ENCODE peak calls at places on chromosomes 7 and 10, in five cellular contexts. One of them, this sample, is unnamed.

GRCh38 chr10:43225787-43226153 is 41.1 kb downstream of the RASGEF1A start:
- DNase-seq in GM23248: no peak
- DNase-seq in mammary epithelial cell: no peak
- DNase-seq in astrocyte: no peak
- DNase-seq in IMR-90: no peak
- DNase-seq in this sample: no peak

GRCh38 chr10:43077421-43078171 is 727 bp downstream of the RET start:
- DNase-seq in GM23248: peak
- DNase-seq in mammary epithelial cell: peak
- DNase-seq in astrocyte: no peak
- DNase-seq in IMR-90: no peak
- DNase-seq in this sample: no peak

GRCh38 chr10:96406091-96406490 is 47.3 kb upstream of the OPALIN start:
- DNase-seq in GM23248: no peak
- DNase-seq in mammary epithelial cell: no peak
- DNase-seq in astrocyte: no peak
- DNase-seq in IMR-90: no peak
- DNase-seq in this sample: no peak

GRCh38 chr7:77797734-77798393 is 370 bp downstream of the TMEM60 start:
- DNase-seq in GM23248: peak
- DNase-seq in mammary epithelial cell: no peak
- DNase-seq in astrocyte: no peak
- DNase-seq in IMR-90: peak
- DNase-seq in this sample: no peak

GRCh38 chr7:12949060-12950045 is 261.9 kb downstream of the ARL4A start:
- DNase-seq in GM23248: no peak
- DNase-seq in mammary epithelial cell: peak
- DNase-seq in astrocyte: peak
- DNase-seq in IMR-90: peak
- DNase-seq in this sample: peak

GRCh38 chr7:84271550-84271949 is 77.0 kb upstream of the SEMA3A start:
- DNase-seq in GM23248: peak
- DNase-seq in mammary epithelial cell: no peak
- DNase-seq in astrocyte: no peak
- DNase-seq in IMR-90: peak
- DNase-seq in this sample: peak

GRCh38 chr7:128725524-128725923 is 13.6 kb upstream of the CALU start:
- DNase-seq in GM23248: no peak
- DNase-seq in mammary epithelial cell: no peak
- DNase-seq in astrocyte: no peak
- DNase-seq in IMR-90: no peak
- DNase-seq in this sample: no peak

GRCh38 chr7:1709900-1710299 is 39.8 kb downstream of the ELFN1 start:
- DNase-seq in GM23248: no peak
- DNase-seq in mammary epithelial cell: no peak
- DNase-seq in astrocyte: no peak
- DNase-seq in IMR-90: no peak
- DNase-seq in this sample: no peak

GRCh38 chr10:35752469-35753450 is 110.7 kb upstream of the FZD8 start:
- DNase-seq in GM23248: no peak
- DNase-seq in mammary epithelial cell: no peak
- DNase-seq in astrocyte: no peak
- DNase-seq in IMR-90: no peak
- DNase-seq in this sample: no peak

GRCh38 chr7:151013356-151013727 is 11.0 kb downstream of the ATG9B start:
- DNase-seq in GM23248: no peak
- DNase-seq in mammary epithelial cell: no peak
- DNase-seq in astrocyte: no peak
- DNase-seq in IMR-90: no peak
- DNase-seq in this sample: no peak

GRCh38 chr7:115274-115911 is 77.0 kb upstream of the FAM20C start:
- DNase-seq in GM23248: peak
- DNase-seq in mammary epithelial cell: no peak
- DNase-seq in astrocyte: no peak
- DNase-seq in IMR-90: peak
- DNase-seq in this sample: peak

GRCh38 chr7:75772081-75773077 is at the start of gene CCL26:
- DNase-seq in GM23248: peak
- DNase-seq in mammary epithelial cell: peak
- DNase-seq in astrocyte: peak
- DNase-seq in IMR-90: peak
- DNase-seq in this sample: peak

GRCh38 chr10:20768849-20769248 is 128.3 kb downstream of the NEBL start:
- DNase-seq in GM23248: peak
- DNase-seq in mammary epithelial cell: peak
- DNase-seq in astrocyte: peak
- DNase-seq in IMR-90: no peak
- DNase-seq in this sample: peak

GRCh38 chr10:112370424-112370819 is 3.5 kb upstream of the ACSL5 start:
- DNase-seq in GM23248: no peak
- DNase-seq in mammary epithelial cell: no peak
- DNase-seq in astrocyte: no peak
- DNase-seq in IMR-90: no peak
- DNase-seq in this sample: no peak

GRCh38 chr10:32153931-32154330 is 97.7 kb upstream of the KIF5B start:
- DNase-seq in GM23248: no peak
- DNase-seq in mammary epithelial cell: no peak
- DNase-seq in astrocyte: no peak
- DNase-seq in IMR-90: no peak
- DNase-seq in this sample: no peak

GRCh38 chr7:103113164-103113563 is 35.7 kb downstream of the NAPEPLD start:
- DNase-seq in GM23248: peak
- DNase-seq in mammary epithelial cell: peak
- DNase-seq in astrocyte: peak
- DNase-seq in IMR-90: peak
- DNase-seq in this sample: peak

GRCh38 chr7:36264123-36264916 is 111.3 kb downstream of the EEPD1 start:
- DNase-seq in GM23248: peak
- DNase-seq in mammary epithelial cell: no peak
- DNase-seq in astrocyte: no peak
- DNase-seq in IMR-90: peak
- DNase-seq in this sample: no peak

DNA sequence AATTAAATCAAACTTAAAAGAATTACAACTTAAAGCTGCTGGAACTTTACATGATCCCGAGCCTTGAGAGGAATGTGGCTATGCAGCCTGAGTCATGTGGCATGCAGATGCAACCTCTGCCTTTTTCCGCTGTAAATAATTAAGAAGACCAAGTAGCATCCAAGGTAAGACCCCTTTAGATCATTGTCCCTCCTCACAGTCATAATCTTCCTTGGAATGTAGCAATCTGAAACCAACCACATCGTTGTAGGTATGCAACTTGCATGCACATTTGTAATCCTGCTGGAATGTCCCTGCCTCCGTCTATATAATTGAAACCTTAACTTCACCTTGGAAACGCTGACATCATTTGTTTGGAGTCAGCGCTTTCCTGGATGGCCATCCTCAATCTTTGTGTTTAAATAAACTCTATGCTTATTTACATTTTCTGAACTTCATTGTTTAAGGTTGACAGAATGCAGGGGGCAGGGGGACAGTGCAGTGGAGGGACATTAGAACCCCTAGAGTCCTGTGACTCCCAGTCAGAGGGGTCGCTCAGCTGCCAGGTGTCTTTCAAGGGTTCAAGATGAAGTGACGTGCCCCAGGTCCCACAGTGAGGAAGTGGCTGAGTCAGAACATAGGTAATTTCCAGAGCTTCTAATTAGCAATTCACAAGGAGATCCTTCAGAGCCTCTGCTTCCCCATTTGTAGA is 110.7 kb downstream of the RALA start:
- DNase-seq in GM23248: peak
- DNase-seq in mammary epithelial cell: peak
- DNase-seq in astrocyte: peak
- DNase-seq in IMR-90: peak
- DNase-seq in this sample: peak
- H3K9ac ChIP-seq in GM23248: peak
- H3K9ac ChIP-seq in mammary epithelial cell: peak
- H3K9ac ChIP-seq in astrocyte: peak
- H3K9ac ChIP-seq in IMR-90: peak
- H3K9ac ChIP-seq in this sample: peak

GRCh38 chr7:101863598-101863997 is 46.2 kb downstream of the CUX1 start:
- DNase-seq in GM23248: no peak
- DNase-seq in mammary epithelial cell: no peak
- DNase-seq in astrocyte: no peak
- DNase-seq in IMR-90: no peak
- DNase-seq in this sample: no peak

GRCh38 chr7:101862280-101863220 is 45.1 kb downstream of the CUX1 start:
- DNase-seq in GM23248: no peak
- DNase-seq in mammary epithelial cell: no peak
- DNase-seq in astrocyte: no peak
- DNase-seq in IMR-90: peak
- DNase-seq in this sample: peak

GRCh38 chr7:101866328-101866727 is 48.9 kb downstream of the CUX1 start:
- DNase-seq in GM23248: no peak
- DNase-seq in mammary epithelial cell: no peak
- DNase-seq in astrocyte: no peak
- DNase-seq in IMR-90: no peak
- DNase-seq in this sample: no peak

GRCh38 chr7:101865031-101865824 is 47.8 kb downstream of the CUX1 start:
- DNase-seq in GM23248: no peak
- DNase-seq in mammary epithelial cell: no peak
- DNase-seq in astrocyte: no peak
- DNase-seq in IMR-90: no peak
- DNase-seq in this sample: peak

DNA sequence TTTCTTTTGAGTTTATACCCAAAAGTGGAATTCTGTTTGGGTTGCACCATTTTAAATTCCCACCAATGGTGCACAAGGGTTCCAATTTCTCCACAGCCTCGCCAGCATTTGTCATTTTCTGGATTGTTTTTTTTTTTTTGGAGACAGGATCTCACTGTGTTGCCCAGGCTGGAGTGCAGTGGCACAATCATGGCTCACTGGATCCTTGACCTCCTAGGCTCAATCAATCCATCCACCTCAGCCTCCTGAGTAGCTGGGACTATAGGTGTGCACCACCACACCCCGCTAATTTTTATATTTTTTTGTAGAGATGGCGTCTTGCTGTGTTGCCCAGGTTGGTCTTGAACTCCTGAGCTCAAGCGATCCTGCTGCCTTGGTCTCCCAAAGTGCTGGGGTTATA is 46.6 kb downstream of the CUX1 start:
- DNase-seq in GM23248: no peak
- DNase-seq in mammary epithelial cell: no peak
- DNase-seq in astrocyte: no peak
- DNase-seq in IMR-90: no peak
- DNase-seq in this sample: no peak
- H3K4me3 ChIP-seq in GM23248: no peak
- H3K4me3 ChIP-seq in mammary epithelial cell: no peak
- H3K4me3 ChIP-seq in astrocyte: no peak
- H3K4me3 ChIP-seq in IMR-90: no peak
- H3K4me3 ChIP-seq in this sample: no peak

GRCh38 chr7:5423844-5424688 is 432 bp upstream of the TNRC18 start:
- DNase-seq in GM23248: peak
- DNase-seq in mammary epithelial cell: peak
- DNase-seq in astrocyte: peak
- DNase-seq in IMR-90: peak
- DNase-seq in this sample: peak

GRCh38 chr7:5425507-5426225 is 2.0 kb upstream of the TNRC18 start:
- DNase-seq in GM23248: peak
- DNase-seq in mammary epithelial cell: peak
- DNase-seq in astrocyte: peak
- DNase-seq in IMR-90: peak
- DNase-seq in this sample: peak

GRCh38 chr7:5423272-5423843 is at the start of gene TNRC18:
- DNase-seq in GM23248: no peak
- DNase-seq in mammary epithelial cell: no peak
- DNase-seq in astrocyte: no peak
- DNase-seq in IMR-90: no peak
- DNase-seq in this sample: no peak

GRCh38 chr7:5426226-5426475 is 2.5 kb upstream of the TNRC18 start:
- DNase-seq in GM23248: peak
- DNase-seq in mammary epithelial cell: no peak
- DNase-seq in astrocyte: peak
- DNase-seq in IMR-90: peak
- DNase-seq in this sample: peak

GRCh38 chr7:5424689-5425506 is 1.3 kb upstream of the TNRC18 start:
- DNase-seq in GM23248: peak
- DNase-seq in mammary epithelial cell: peak
- DNase-seq in astrocyte: no peak
- DNase-seq in IMR-90: peak
- DNase-seq in this sample: peak
- H3K9ac ChIP-seq in GM23248: peak
- H3K9ac ChIP-seq in mammary epithelial cell: peak
- H3K9ac ChIP-seq in astrocyte: peak
- H3K9ac ChIP-seq in IMR-90: peak
- H3K9ac ChIP-seq in this sample: peak

GRCh38 chr10:47165711-47166404 is 134.1 kb upstream of the GDF10 start:
- DNase-seq in GM23248: peak
- DNase-seq in mammary epithelial cell: no peak
- DNase-seq in astrocyte: peak
- DNase-seq in IMR-90: peak
- DNase-seq in this sample: no peak
- H3K4me3 ChIP-seq in GM23248: peak
- H3K4me3 ChIP-seq in mammary epithelial cell: no peak
- H3K4me3 ChIP-seq in astrocyte: no peak
- H3K4me3 ChIP-seq in IMR-90: no peak
- H3K4me3 ChIP-seq in this sample: peak